ENCODE peak calls at places on chromosomes 7 and 10, in nine cellular contexts. One of them, this sample, is unnamed.

GRCh38 chr10:124307531-124308350 is 111.0 kb downstream of the OAT start:
- DNase-seq in lung: no peak
- DNase-seq in dorsolateral prefrontal cortex: no peak
- DNase-seq in AG10803: no peak
- DNase-seq in lower lobe of right lung: no peak
- DNase-seq in CD4-positive, alpha-beta T cell: no peak
- DNase-seq in glutamatergic neuron: no peak
- DNase-seq in cardiac muscle cell: no peak
- DNase-seq in AG09319: no peak
- DNase-seq in this sample: no peak

GRCh38 chr10:59016043-59016442 is 160.4 kb upstream of the PHYHIPL start:
- DNase-seq in AG09319: no peak
- DNase-seq in CD4-positive, alpha-beta T cell: no peak
- DNase-seq in AG10803: no peak
- DNase-seq in lower lobe of right lung: no peak
- DNase-seq in lung: no peak
- DNase-seq in cardiac muscle cell: no peak
- DNase-seq in glutamatergic neuron: no peak
- DNase-seq in dorsolateral prefrontal cortex: no peak
- DNase-seq in this sample: no peak

GRCh38 chr7:109206196-109206595 is 636.5 kb downstream of the DNAJB9 start:
- DNase-seq in dorsolateral prefrontal cortex: no peak
- DNase-seq in lung: no peak
- DNase-seq in lower lobe of right lung: no peak
- DNase-seq in AG10803: no peak
- DNase-seq in CD4-positive, alpha-beta T cell: no peak
- DNase-seq in AG09319: no peak
- DNase-seq in glutamatergic neuron: no peak
- DNase-seq in cardiac muscle cell: no peak
- DNase-seq in this sample: no peak

GRCh38 chr10:94936721-94937120 is 1.7 kb upstream of the CYP2C9 start:
- DNase-seq in lower lobe of right lung: no peak
- DNase-seq in cardiac muscle cell: no peak
- DNase-seq in dorsolateral prefrontal cortex: no peak
- DNase-seq in AG10803: no peak
- DNase-seq in AG09319: no peak
- DNase-seq in lung: no peak
- DNase-seq in glutamatergic neuron: no peak
- DNase-seq in CD4-positive, alpha-beta T cell: no peak
- DNase-seq in this sample: no peak

GRCh38 chr10:14673189-14673947 is 101.3 kb downstream of the FAM107B start:
- DNase-seq in glutamatergic neuron: no peak
- DNase-seq in AG09319: no peak
- DNase-seq in cardiac muscle cell: peak
- DNase-seq in CD4-positive, alpha-beta T cell: no peak
- DNase-seq in dorsolateral prefrontal cortex: no peak
- DNase-seq in lung: no peak
- DNase-seq in lower lobe of right lung: no peak
- DNase-seq in AG10803: no peak
- DNase-seq in this sample: no peak

GRCh38 chr7:2483495-2483894 is 7.3 kb upstream of the GRIFIN start:
- DNase-seq in lung: no peak
- DNase-seq in dorsolateral prefrontal cortex: no peak
- DNase-seq in glutamatergic neuron: no peak
- DNase-seq in lower lobe of right lung: no peak
- DNase-seq in AG10803: no peak
- DNase-seq in CD4-positive, alpha-beta T cell: no peak
- DNase-seq in cardiac muscle cell: no peak
- DNase-seq in AG09319: no peak
- DNase-seq in this sample: no peak

GRCh38 chr10:70106958-70107791 is 25.4 kb downstream of the AIFM2 start:
- DNase-seq in cardiac muscle cell: no peak
- DNase-seq in glutamatergic neuron: peak
- DNase-seq in lung: no peak
- DNase-seq in AG10803: no peak
- DNase-seq in lower lobe of right lung: no peak
- DNase-seq in AG09319: no peak
- DNase-seq in CD4-positive, alpha-beta T cell: no peak
- DNase-seq in dorsolateral prefrontal cortex: no peak
- DNase-seq in this sample: peak

GRCh38 chr10:34319197-34319846 is 495.8 kb downstream of the PARD3 start:
- DNase-seq in AG10803: peak
- DNase-seq in cardiac muscle cell: peak
- DNase-seq in CD4-positive, alpha-beta T cell: no peak
- DNase-seq in lower lobe of right lung: no peak
- DNase-seq in glutamatergic neuron: no peak
- DNase-seq in lung: peak
- DNase-seq in AG09319: peak
- DNase-seq in dorsolateral prefrontal cortex: no peak
- DNase-seq in this sample: no peak

GRCh38 chr10:111944331-111944730 is 239.2 kb downstream of the GPAM start:
- DNase-seq in AG10803: no peak
- DNase-seq in CD4-positive, alpha-beta T cell: no peak
- DNase-seq in lung: no peak
- DNase-seq in lower lobe of right lung: no peak
- DNase-seq in cardiac muscle cell: no peak
- DNase-seq in dorsolateral prefrontal cortex: no peak
- DNase-seq in glutamatergic neuron: no peak
- DNase-seq in AG09319: no peak
- DNase-seq in this sample: no peak

GRCh38 chr10:110522365-110522988 is 24.8 kb downstream of the DUSP5 start:
- DNase-seq in lower lobe of right lung: no peak
- DNase-seq in lung: no peak
- DNase-seq in AG09319: no peak
- DNase-seq in cardiac muscle cell: peak
- DNase-seq in glutamatergic neuron: no peak
- DNase-seq in CD4-positive, alpha-beta T cell: no peak
- DNase-seq in dorsolateral prefrontal cortex: no peak
- DNase-seq in AG10803: peak
- DNase-seq in this sample: no peak

GRCh38 chr10:17216217-17216900 is 11.7 kb upstream of the VIM start:
- DNase-seq in lung: no peak
- DNase-seq in cardiac muscle cell: peak
- DNase-seq in AG09319: no peak
- DNase-seq in AG10803: peak
- DNase-seq in dorsolateral prefrontal cortex: no peak
- DNase-seq in glutamatergic neuron: no peak
- DNase-seq in CD4-positive, alpha-beta T cell: no peak
- DNase-seq in lower lobe of right lung: peak
- DNase-seq in this sample: no peak

GRCh38 chr10:18681971-18682403 is 22.8 kb downstream of the ARL5B start:
- DNase-seq in dorsolateral prefrontal cortex: no peak
- DNase-seq in cardiac muscle cell: peak
- DNase-seq in AG09319: no peak
- DNase-seq in lower lobe of right lung: no peak
- DNase-seq in CD4-positive, alpha-beta T cell: no peak
- DNase-seq in glutamatergic neuron: no peak
- DNase-seq in AG10803: peak
- DNase-seq in lung: no peak
- DNase-seq in this sample: no peak

GRCh38 chr10:78798976-78799730 is 269.6 kb upstream of the ZMIZ1 start:
- DNase-seq in AG10803: no peak
- DNase-seq in glutamatergic neuron: no peak
- DNase-seq in lung: no peak
- DNase-seq in cardiac muscle cell: no peak
- DNase-seq in CD4-positive, alpha-beta T cell: no peak
- DNase-seq in lower lobe of right lung: no peak
- DNase-seq in AG09319: no peak
- DNase-seq in dorsolateral prefrontal cortex: no peak
- DNase-seq in this sample: no peak

GRCh38 chr7:21911341-21911875 is 34.3 kb downstream of the CDCA7L start:
- DNase-seq in lower lobe of right lung: no peak
- DNase-seq in lung: no peak
- DNase-seq in AG09319: no peak
- DNase-seq in cardiac muscle cell: no peak
- DNase-seq in CD4-positive, alpha-beta T cell: no peak
- DNase-seq in dorsolateral prefrontal cortex: no peak
- DNase-seq in AG10803: peak
- DNase-seq in glutamatergic neuron: no peak
- DNase-seq in this sample: no peak

GRCh38 chr10:58963101-58963534 is 213.3 kb upstream of the PHYHIPL start:
- DNase-seq in lower lobe of right lung: no peak
- DNase-seq in AG09319: no peak
- DNase-seq in AG10803: no peak
- DNase-seq in dorsolateral prefrontal cortex: no peak
- DNase-seq in lung: no peak
- DNase-seq in CD4-positive, alpha-beta T cell: no peak
- DNase-seq in glutamatergic neuron: peak
- DNase-seq in cardiac muscle cell: no peak
- DNase-seq in this sample: peak

GRCh38 chr7:151511946-151512345 is 7.7 kb downstream of the RHEB start:
- DNase-seq in lung: no peak
- DNase-seq in lower lobe of right lung: no peak
- DNase-seq in AG09319: no peak
- DNase-seq in AG10803: peak
- DNase-seq in dorsolateral prefrontal cortex: no peak
- DNase-seq in cardiac muscle cell: peak
- DNase-seq in CD4-positive, alpha-beta T cell: no peak
- DNase-seq in glutamatergic neuron: no peak
- DNase-seq in this sample: no peak

GRCh38 chr10:18238875-18239485 is 98.8 kb downstream of the CACNB2 start:
- DNase-seq in AG09319: peak
- DNase-seq in dorsolateral prefrontal cortex: no peak
- DNase-seq in glutamatergic neuron: no peak
- DNase-seq in AG10803: peak
- DNase-seq in lung: no peak
- DNase-seq in CD4-positive, alpha-beta T cell: no peak
- DNase-seq in cardiac muscle cell: peak
- DNase-seq in lower lobe of right lung: no peak
- DNase-seq in this sample: no peak

GRCh38 chr7:89072094-89072493 is 276.6 kb upstream of the TEX47 start:
- DNase-seq in lower lobe of right lung: no peak
- DNase-seq in dorsolateral prefrontal cortex: no peak
- DNase-seq in AG09319: no peak
- DNase-seq in glutamatergic neuron: no peak
- DNase-seq in AG10803: no peak
- DNase-seq in CD4-positive, alpha-beta T cell: no peak
- DNase-seq in cardiac muscle cell: no peak
- DNase-seq in lung: no peak
- DNase-seq in this sample: no peak

GRCh38 chr7:127949670-127950069 is 81.6 kb downstream of the LRRC4 start:
- DNase-seq in lung: no peak
- DNase-seq in CD4-positive, alpha-beta T cell: no peak
- DNase-seq in glutamatergic neuron: no peak
- DNase-seq in dorsolateral prefrontal cortex: no peak
- DNase-seq in AG10803: no peak
- DNase-seq in lower lobe of right lung: no peak
- DNase-seq in AG09319: no peak
- DNase-seq in cardiac muscle cell: peak
- DNase-seq in this sample: no peak

GRCh38 chr7:150400779-150401423 is 21.8 kb downstream of the ZNF775 start:
- DNase-seq in AG10803: no peak
- DNase-seq in CD4-positive, alpha-beta T cell: no peak
- DNase-seq in glutamatergic neuron: no peak
- DNase-seq in cardiac muscle cell: no peak
- DNase-seq in lower lobe of right lung: no peak
- DNase-seq in lung: no peak
- DNase-seq in AG09319: no peak
- DNase-seq in dorsolateral prefrontal cortex: no peak
- DNase-seq in this sample: no peak

GRCh38 chr7:143239822-143240221 is 18.0 kb downstream of the TAS2R40 start:
- DNase-seq in glutamatergic neuron: no peak
- DNase-seq in lower lobe of right lung: no peak
- DNase-seq in dorsolateral prefrontal cortex: no peak
- DNase-seq in AG10803: peak
- DNase-seq in lung: no peak
- DNase-seq in CD4-positive, alpha-beta T cell: no peak
- DNase-seq in AG09319: no peak
- DNase-seq in cardiac muscle cell: peak
- DNase-seq in this sample: no peak

GRCh38 chr7:106305732-106306131 is 20.9 kb upstream of the NAMPT start:
- DNase-seq in glutamatergic neuron: no peak
- DNase-seq in lung: no peak
- DNase-seq in AG09319: no peak
- DNase-seq in lower lobe of right lung: no peak
- DNase-seq in AG10803: no peak
- DNase-seq in cardiac muscle cell: no peak
- DNase-seq in CD4-positive, alpha-beta T cell: no peak
- DNase-seq in dorsolateral prefrontal cortex: no peak
- DNase-seq in this sample: no peak
- TF ChIP-seq CTCF in glutamatergic neuron: no peak
- TF ChIP-seq CTCF in lung: no peak
- TF ChIP-seq CTCF in AG09319: no peak
- TF ChIP-seq CTCF in lower lobe of right lung: no peak
- TF ChIP-seq CTCF in AG10803: no peak
- TF ChIP-seq CTCF in cardiac muscle cell: no peak
- TF ChIP-seq CTCF in CD4-positive, alpha-beta T cell: no peak
- TF ChIP-seq CTCF in dorsolateral prefrontal cortex: no peak
- TF ChIP-seq CTCF in this sample: no peak

DNA sequence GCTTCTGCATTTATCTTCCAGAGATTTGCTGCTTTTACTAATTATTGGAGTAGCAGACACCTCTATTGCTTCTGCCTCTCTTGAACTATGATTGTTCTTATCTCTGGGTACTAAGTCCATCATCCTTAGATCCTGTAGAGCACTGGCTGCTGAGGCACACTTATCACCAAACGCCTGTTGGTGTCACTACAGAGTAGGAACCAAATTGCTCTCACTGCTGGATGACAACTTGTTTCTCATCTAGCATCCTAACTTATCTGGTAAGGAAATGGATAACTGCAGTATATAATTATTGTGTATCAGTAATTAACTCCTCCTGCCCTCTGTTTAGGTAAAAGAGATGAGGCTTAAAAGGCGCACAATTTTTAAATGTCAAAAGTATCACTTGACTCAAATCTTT is 1059.4 kb downstream of the NRG3 start:
- DNase-seq in AG09319: no peak
- DNase-seq in CD4-positive, alpha-beta T cell: no peak
- DNase-seq in dorsolateral prefrontal cortex: no peak
- DNase-seq in lower lobe of right lung: no peak
- DNase-seq in cardiac muscle cell: peak
- DNase-seq in lung: no peak
- DNase-seq in glutamatergic neuron: no peak
- DNase-seq in AG10803: no peak
- DNase-seq in this sample: no peak
- TF ChIP-seq CTCF in AG09319: no peak
- TF ChIP-seq CTCF in CD4-positive, alpha-beta T cell: no peak
- TF ChIP-seq CTCF in dorsolateral prefrontal cortex: no peak
- TF ChIP-seq CTCF in lower lobe of right lung: no peak
- TF ChIP-seq CTCF in cardiac muscle cell: no peak
- TF ChIP-seq CTCF in lung: no peak
- TF ChIP-seq CTCF in glutamatergic neuron: no peak
- TF ChIP-seq CTCF in AG10803: peak
- TF ChIP-seq CTCF in this sample: no peak

GRCh38 chr7:124152859-124153692 is 120.2 kb upstream of the TMEM229A start:
- DNase-seq in cardiac muscle cell: peak
- DNase-seq in lower lobe of right lung: no peak
- DNase-seq in AG10803: peak
- DNase-seq in AG09319: no peak
- DNase-seq in glutamatergic neuron: peak
- DNase-seq in CD4-positive, alpha-beta T cell: no peak
- DNase-seq in lung: no peak
- DNase-seq in dorsolateral prefrontal cortex: no peak
- DNase-seq in this sample: peak
- TF ChIP-seq CTCF in cardiac muscle cell: peak
- TF ChIP-seq CTCF in lower lobe of right lung: no peak
- TF ChIP-seq CTCF in AG10803: peak
- TF ChIP-seq CTCF in AG09319: no peak
- TF ChIP-seq CTCF in glutamatergic neuron: peak
- TF ChIP-seq CTCF in CD4-positive, alpha-beta T cell: no peak
- TF ChIP-seq CTCF in lung: no peak
- TF ChIP-seq CTCF in dorsolateral prefrontal cortex: peak
- TF ChIP-seq CTCF in this sample: peak

GRCh38 chr7:155466814-155467675 is 9.1 kb downstream of the EN2 start:
- DNase-seq in cardiac muscle cell: no peak
- DNase-seq in lower lobe of right lung: no peak
- DNase-seq in AG09319: no peak
- DNase-seq in glutamatergic neuron: peak
- DNase-seq in lung: no peak
- DNase-seq in dorsolateral prefrontal cortex: no peak
- DNase-seq in CD4-positive, alpha-beta T cell: no peak
- DNase-seq in AG10803: no peak
- DNase-seq in this sample: peak
- TF ChIP-seq CTCF in cardiac muscle cell: no peak
- TF ChIP-seq CTCF in lower lobe of right lung: no peak
- TF ChIP-seq CTCF in AG09319: no peak
- TF ChIP-seq CTCF in glutamatergic neuron: peak
- TF ChIP-seq CTCF in lung: no peak
- TF ChIP-seq CTCF in dorsolateral prefrontal cortex: no peak
- TF ChIP-seq CTCF in CD4-positive, alpha-beta T cell: no peak
- TF ChIP-seq CTCF in AG10803: no peak
- TF ChIP-seq CTCF in this sample: peak

This sample was measured in nephron progenitor cell.